ENCODE peak calls at places on chromosomes 7 and 10, in four cellular contexts. S is WTC11, V is A549, X is HepG2. C is an unnamed sample.

GRCh38 chr7:99618726-99619125 is 2.0 kb downstream of the ZSCAN25 start:
- DNase-seq in X (no peak), S (no peak), V (peak), C (no peak)

GRCh38 chr10:101495324-101495925 is 92.6 kb downstream of the POLL start:
- DNase-seq in V (no peak), S (no peak), X (peak), C (peak)

GRCh38 chr7:38660427-38661099 is 29.4 kb upstream of the AMPH start:
- DNase-seq in S (peak), X (peak), V (peak), C (peak)

GRCh38 chr7:50821457-50821977 is 38.8 kb upstream of the GRB10 start:
- DNase-seq in V (no peak), S (no peak), X (peak), C (peak)

GRCh38 chr7:1340031-1340430 is 107.4 kb downstream of the UNCX start:
- DNase-seq in X (no peak), S (no peak), V (no peak), C (no peak)

GRCh38 chr10:42973870-42974692 is 102.8 kb upstream of the RET start:
- DNase-seq in X (no peak), S (no peak), V (no peak), C (no peak)

GRCh38 chr10:64041989-64042490 is 520.8 kb downstream of the REEP3 start:
- DNase-seq in S (no peak), V (no peak), X (no peak), C (no peak)

GRCh38 chr7:30224511-30225031 is 59.8 kb upstream of the ZNRF2 start:
- DNase-seq in S (no peak), X (no peak), V (no peak), C (no peak)

GRCh38 chr10:15896654-15897053 is 36.3 kb upstream of the MINDY3 start:
- DNase-seq in X (no peak), V (no peak), S (no peak), C (no peak)

GRCh38 chr7:27175626-27176342 is 1.7 kb upstream of the HOXA10 start:
- DNase-seq in S (no peak), X (no peak), V (no peak), C (no peak)

GRCh38 chr7:81600608-81601007 is 169.2 kb downstream of the HGF start:
- DNase-seq in S (no peak), V (no peak), X (no peak), C (no peak)

GRCh38 chr10:73902351-73902750 is 8.6 kb upstream of the PLAU start:
- DNase-seq in S (no peak), X (no peak), V (no peak), C (no peak)

DNA sequence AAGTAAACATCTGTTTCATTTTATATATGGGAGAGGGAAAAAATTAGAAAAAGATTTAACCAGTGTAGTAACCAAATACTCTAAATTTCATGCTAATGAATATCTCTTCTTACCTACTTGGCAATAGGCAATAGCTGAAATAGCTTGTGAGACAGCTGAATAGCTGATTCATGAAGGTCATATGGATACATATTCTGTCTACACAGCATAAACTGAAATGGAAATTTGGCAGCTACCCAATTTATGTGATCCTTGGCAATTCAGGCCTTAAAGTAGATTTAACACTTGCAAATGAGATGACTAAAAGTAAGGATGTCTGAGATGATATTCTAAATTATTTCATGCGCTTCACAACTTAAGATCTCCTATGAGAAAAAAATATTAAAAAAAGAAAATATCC is 261.2 kb upstream of the SEMA3A start:
- DNase-seq in S (no peak), V (no peak), X (no peak), C (no peak)
- TF ChIP-seq NR3C1 in S (no peak), V (no peak), X (no peak), C (no peak)

GRCh38 chr7:96503597-96503996 is 181.7 kb upstream of the SLC25A13 start:
- DNase-seq in V (no peak), S (no peak), X (no peak), C (no peak)

DNA sequence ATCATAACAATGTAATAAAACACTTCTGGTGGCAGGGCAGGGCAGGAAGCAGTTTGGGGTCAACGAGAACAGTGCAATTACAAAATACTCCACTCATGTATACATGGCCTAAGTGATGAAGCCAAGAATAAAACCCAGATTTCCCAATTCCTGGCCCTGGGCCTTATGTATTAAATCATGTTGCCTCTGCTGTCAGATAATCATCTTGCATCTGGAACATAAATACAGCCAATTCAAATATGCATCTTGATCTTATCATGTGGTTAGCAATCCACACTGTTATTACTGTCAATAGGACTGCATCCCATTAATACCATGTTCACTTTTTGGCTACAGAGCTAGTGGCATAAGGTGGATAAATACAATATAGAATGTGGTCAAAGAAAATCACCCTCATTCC is 186.5 kb upstream of the SLC25A13 start:
- DNase-seq in X (no peak), V (no peak), S (no peak), C (no peak)
- TF ChIP-seq NR3C1 in X (no peak), V (no peak), S (no peak), C (no peak)

GRCh38 chr10:99784025-99784730 is 1.7 kb downstream of the ABCC2 start:
- DNase-seq in V (no peak), S (no peak), X (peak), C (peak)
- TF ChIP-seq NR3C1 in V (no peak), S (no peak), X (no peak), C (no peak)

GRCh38 chr7:47940482-47941001 is 7.7 kb downstream of the PKD1L1 start:
- DNase-seq in X (no peak), V (no peak), S (no peak), C (no peak)

GRCh38 chr7:47939425-47940036 is 8.7 kb downstream of the PKD1L1 start:
- DNase-seq in X (no peak), S (no peak), V (no peak), C (no peak)

GRCh38 chr7:47942132-47942531 is 6.1 kb downstream of the PKD1L1 start:
- DNase-seq in V (no peak), S (no peak), X (no peak), C (no peak)

GRCh38 chr7:47943676-47944474 is 4.4 kb downstream of the PKD1L1 start:
- DNase-seq in S (no peak), X (no peak), V (no peak), C (no peak)

DNA sequence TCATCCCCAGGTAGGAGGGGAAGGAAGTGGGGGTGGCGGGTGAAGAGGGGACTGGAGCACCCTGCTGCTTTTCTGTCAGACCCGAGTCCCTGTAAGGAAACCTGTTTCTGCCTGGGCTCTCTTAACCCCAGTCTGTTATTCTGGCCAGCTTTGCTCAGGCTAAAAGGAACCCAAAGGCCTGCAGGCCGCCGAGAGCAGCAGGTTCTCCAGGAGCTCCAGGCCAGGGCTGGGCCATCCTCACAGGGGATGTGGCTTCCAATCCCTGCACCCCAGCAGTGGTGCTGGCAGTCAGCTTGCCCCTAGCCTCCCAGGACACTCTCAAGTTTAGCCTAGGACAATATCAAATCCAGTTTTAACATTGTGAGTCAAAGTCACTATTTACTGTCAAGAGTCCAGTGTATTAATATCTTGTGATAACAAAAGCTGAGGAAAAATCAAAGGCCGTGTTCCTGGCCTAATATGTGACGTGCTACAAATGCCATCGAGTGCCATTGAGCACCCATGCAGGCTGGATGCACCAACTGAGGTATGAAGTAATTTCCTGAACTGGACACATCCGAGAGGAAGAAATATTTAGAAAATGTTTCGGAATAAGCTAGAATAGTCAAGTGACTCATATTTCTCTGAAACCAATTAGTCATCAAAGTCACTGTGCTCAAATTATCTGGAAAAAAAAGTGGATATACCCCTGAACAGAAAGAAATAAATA is 7.0 kb downstream of the PKD1L1 start:
- DNase-seq in S (no peak), X (no peak), V (no peak), C (no peak)
- TF ChIP-seq NR3C1 in S (no peak), X (no peak), V (no peak), C (no peak)